ENCODE peak calls at places on chromosomes 5 and 9, in six cellular contexts. One of them, this sample, is unnamed. For H3K4me1, the result is how much of the 10 kb centered on the place peaks cover.

GRCh38 chr5:2110137-2110933 is 227.6 kb upstream of the IRX4 start:
- DNase-seq in left ventricle myocardium inferior: no peak
- DNase-seq in pancreas: no peak
- DNase-seq in transverse colon: no peak
- DNase-seq in gastrocnemius medialis: no peak
- DNase-seq in ovary: no peak
- DNase-seq in this sample: no peak

GRCh38 chr9:75850459-75851200 is 39.8 kb upstream of the PCSK5 start:
- DNase-seq in left ventricle myocardium inferior: no peak
- DNase-seq in pancreas: no peak
- DNase-seq in transverse colon: no peak
- DNase-seq in gastrocnemius medialis: no peak
- DNase-seq in ovary: no peak
- DNase-seq in this sample: no peak

GRCh38 chr9:18397076-18397475 is 76.9 kb upstream of the ADAMTSL1 start:
- DNase-seq in left ventricle myocardium inferior: no peak
- DNase-seq in pancreas: no peak
- DNase-seq in transverse colon: no peak
- DNase-seq in gastrocnemius medialis: no peak
- DNase-seq in ovary: no peak
- DNase-seq in this sample: no peak

GRCh38 chr9:129575818-129576217 is 45.1 kb downstream of the C9orf50 start:
- DNase-seq in left ventricle myocardium inferior: no peak
- DNase-seq in pancreas: no peak
- DNase-seq in transverse colon: no peak
- DNase-seq in gastrocnemius medialis: no peak
- DNase-seq in ovary: no peak
- DNase-seq in this sample: no peak

GRCh38 chr9:77750981-77751340 is 102.8 kb upstream of the GNA14 start:
- DNase-seq in left ventricle myocardium inferior: no peak
- DNase-seq in pancreas: no peak
- DNase-seq in transverse colon: no peak
- DNase-seq in gastrocnemius medialis: no peak
- DNase-seq in ovary: no peak
- DNase-seq in this sample: no peak

GRCh38 chr5:146667633-146668032 is 151.6 kb upstream of the GPR151 start:
- DNase-seq in left ventricle myocardium inferior: no peak
- DNase-seq in pancreas: no peak
- DNase-seq in transverse colon: no peak
- DNase-seq in gastrocnemius medialis: no peak
- DNase-seq in ovary: no peak
- DNase-seq in this sample: no peak

GRCh38 chr5:73946926-73947455 is 321.0 kb downstream of the ARHGEF28 start:
- DNase-seq in left ventricle myocardium inferior: no peak
- DNase-seq in pancreas: no peak
- DNase-seq in transverse colon: no peak
- DNase-seq in gastrocnemius medialis: no peak
- DNase-seq in ovary: no peak
- DNase-seq in this sample: no peak

GRCh38 chr9:75788006-75788634 is 102.4 kb upstream of the PCSK5 start:
- DNase-seq in left ventricle myocardium inferior: peak
- DNase-seq in pancreas: no peak
- DNase-seq in transverse colon: no peak
- DNase-seq in gastrocnemius medialis: no peak
- DNase-seq in ovary: peak
- DNase-seq in this sample: no peak

GRCh38 chr5:94830520-94830919 is 212.1 kb downstream of the SLF1 start:
- DNase-seq in left ventricle myocardium inferior: no peak
- DNase-seq in pancreas: no peak
- DNase-seq in transverse colon: no peak
- DNase-seq in gastrocnemius medialis: no peak
- DNase-seq in ovary: no peak
- DNase-seq in this sample: no peak

GRCh38 chr9:95092321-95093072 is 225.0 kb downstream of the FANCC start:
- DNase-seq in left ventricle myocardium inferior: no peak
- DNase-seq in pancreas: no peak
- DNase-seq in transverse colon: peak
- DNase-seq in gastrocnemius medialis: no peak
- DNase-seq in ovary: no peak
- DNase-seq in this sample: no peak

GRCh38 chr5:176530983-176531901 is 6.0 kb downstream of the RNF44 start:
- DNase-seq in left ventricle myocardium inferior: no peak
- DNase-seq in pancreas: no peak
- DNase-seq in transverse colon: no peak
- DNase-seq in gastrocnemius medialis: no peak
- DNase-seq in ovary: peak
- DNase-seq in this sample: no peak

GRCh38 chr9:14092344-14092743 is 221.6 kb downstream of the NFIB start:
- DNase-seq in left ventricle myocardium inferior: no peak
- DNase-seq in pancreas: no peak
- DNase-seq in transverse colon: no peak
- DNase-seq in gastrocnemius medialis: no peak
- DNase-seq in ovary: no peak
- DNase-seq in this sample: no peak

GRCh38 chr5:94693043-94693822 is 74.8 kb downstream of the SLF1 start:
- DNase-seq in left ventricle myocardium inferior: no peak
- DNase-seq in pancreas: no peak
- DNase-seq in transverse colon: no peak
- DNase-seq in gastrocnemius medialis: no peak
- DNase-seq in ovary: no peak
- DNase-seq in this sample: no peak

DNA sequence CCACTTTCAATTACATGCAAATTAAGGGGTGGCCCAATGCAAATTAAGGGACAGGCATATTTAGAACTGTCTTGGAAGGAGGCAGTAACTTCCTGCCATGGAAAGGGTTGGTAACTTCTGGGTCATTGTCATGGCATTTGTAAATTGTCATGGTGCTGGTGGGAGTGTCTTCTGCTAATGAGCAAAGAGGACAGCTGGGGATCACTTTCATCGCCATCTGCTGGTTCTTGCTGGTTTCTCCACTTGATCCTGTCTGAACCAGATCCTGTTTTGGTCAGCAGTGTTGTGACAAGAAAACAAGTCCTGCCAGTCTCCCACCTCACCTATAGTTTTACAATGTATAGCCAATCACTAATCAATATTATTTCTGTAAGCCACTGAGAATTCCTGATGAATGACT is 23.4 kb upstream of the UGT3A2 start:
- DNase-seq in left ventricle myocardium inferior: no peak
- DNase-seq in pancreas: no peak
- DNase-seq in transverse colon: no peak
- DNase-seq in gastrocnemius medialis: no peak
- DNase-seq in ovary: no peak
- DNase-seq in this sample: no peak
- TF ChIP-seq CTCF in left ventricle myocardium inferior: peak
- TF ChIP-seq CTCF in pancreas: no peak
- TF ChIP-seq CTCF in transverse colon: no peak
- TF ChIP-seq CTCF in gastrocnemius medialis: no peak
- TF ChIP-seq CTCF in ovary: no peak
- TF ChIP-seq CTCF in this sample: no peak

DNA sequence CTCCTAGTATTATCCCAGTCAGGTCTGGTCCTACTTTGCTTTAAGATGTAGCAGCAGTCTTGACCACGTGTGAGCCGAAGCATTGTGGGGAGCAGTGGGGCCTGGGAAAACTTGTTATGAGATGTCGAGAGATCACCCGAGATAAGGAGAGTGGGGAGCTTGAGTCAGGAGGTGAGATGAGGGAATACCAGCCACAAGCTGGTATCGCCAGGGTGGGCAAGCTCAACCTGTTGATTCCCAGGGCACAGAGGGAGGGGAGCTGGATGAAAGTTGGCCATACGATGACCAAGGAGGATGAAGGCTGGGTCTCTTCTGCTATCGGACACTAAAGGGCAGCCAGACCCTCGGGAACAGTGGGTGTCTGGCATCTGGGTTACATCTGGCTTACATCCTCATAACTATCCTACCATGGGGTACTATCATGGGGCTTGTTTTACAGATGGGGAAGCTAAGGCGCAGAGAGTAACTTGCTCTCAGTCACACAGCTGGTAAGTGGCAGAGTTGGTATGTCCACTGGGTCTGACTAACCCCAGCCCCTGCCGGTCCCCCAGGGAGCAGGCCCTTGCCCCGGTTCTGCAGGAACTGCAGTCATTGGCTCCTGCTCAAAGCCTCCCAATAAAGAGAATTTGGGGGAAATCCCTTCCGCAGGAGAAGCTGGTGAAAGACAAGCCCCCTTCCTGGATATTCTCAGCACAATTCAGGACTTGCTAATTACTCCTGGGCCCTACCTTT is 13.4 kb upstream of the TIFAB start:
- DNase-seq in left ventricle myocardium inferior: no peak
- DNase-seq in pancreas: no peak
- DNase-seq in transverse colon: no peak
- DNase-seq in gastrocnemius medialis: no peak
- DNase-seq in ovary: no peak
- DNase-seq in this sample: no peak
- H3K4me3 ChIP-seq in left ventricle myocardium inferior: no peak
- H3K4me3 ChIP-seq in pancreas: no peak
- H3K4me3 ChIP-seq in transverse colon: no peak
- H3K4me3 ChIP-seq in gastrocnemius medialis: no peak
- H3K4me3 ChIP-seq in ovary: no peak
- H3K4me3 ChIP-seq in this sample: no peak

GRCh38 chr5:14547660-14548059 is 33.9 kb upstream of the OTULINL start:
- DNase-seq in left ventricle myocardium inferior: no peak
- DNase-seq in pancreas: no peak
- DNase-seq in transverse colon: no peak
- DNase-seq in gastrocnemius medialis: no peak
- DNase-seq in ovary: no peak
- DNase-seq in this sample: no peak

GRCh38 chr5:14545890-14546289 is 35.7 kb upstream of the OTULINL start:
- DNase-seq in left ventricle myocardium inferior: no peak
- DNase-seq in pancreas: no peak
- DNase-seq in transverse colon: no peak
- DNase-seq in gastrocnemius medialis: no peak
- DNase-seq in ovary: no peak
- DNase-seq in this sample: no peak

GRCh38 chr5:14551211-14551610 is 30.4 kb upstream of the OTULINL start:
- DNase-seq in left ventricle myocardium inferior: no peak
- DNase-seq in pancreas: no peak
- DNase-seq in transverse colon: peak
- DNase-seq in gastrocnemius medialis: no peak
- DNase-seq in ovary: no peak
- DNase-seq in this sample: no peak

DNA sequence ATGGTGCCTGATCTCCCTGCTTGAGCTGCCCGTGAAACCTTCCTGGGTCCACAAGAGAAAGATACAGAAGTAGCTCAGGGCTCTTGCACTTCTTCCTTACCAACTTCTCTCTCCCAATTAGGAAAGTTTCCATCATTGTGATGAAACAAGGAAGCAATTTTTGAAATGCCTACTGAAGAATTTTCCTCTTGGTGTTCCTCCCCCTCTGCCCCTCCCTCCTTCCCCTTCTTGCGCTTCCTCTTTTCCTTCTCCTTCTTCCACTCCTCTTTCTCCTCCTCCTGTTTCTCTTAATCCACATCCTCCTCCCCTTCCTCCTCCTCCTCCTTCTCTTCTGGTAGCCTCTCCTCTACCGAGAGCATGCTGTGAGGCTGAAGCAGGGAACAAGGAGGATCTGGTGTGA is 36.3 kb upstream of the OTULINL start:
- DNase-seq in left ventricle myocardium inferior: no peak
- DNase-seq in pancreas: no peak
- DNase-seq in transverse colon: no peak
- DNase-seq in gastrocnemius medialis: no peak
- DNase-seq in ovary: no peak
- DNase-seq in this sample: no peak
- H3K4me1 ChIP-seq in left ventricle myocardium inferior: under half
- H3K4me1 ChIP-seq in pancreas: under half
- H3K4me1 ChIP-seq in transverse colon: under half
- H3K4me1 ChIP-seq in gastrocnemius medialis: under half
- H3K4me1 ChIP-seq in ovary: under half
- H3K4me1 ChIP-seq in this sample: under half

DNA sequence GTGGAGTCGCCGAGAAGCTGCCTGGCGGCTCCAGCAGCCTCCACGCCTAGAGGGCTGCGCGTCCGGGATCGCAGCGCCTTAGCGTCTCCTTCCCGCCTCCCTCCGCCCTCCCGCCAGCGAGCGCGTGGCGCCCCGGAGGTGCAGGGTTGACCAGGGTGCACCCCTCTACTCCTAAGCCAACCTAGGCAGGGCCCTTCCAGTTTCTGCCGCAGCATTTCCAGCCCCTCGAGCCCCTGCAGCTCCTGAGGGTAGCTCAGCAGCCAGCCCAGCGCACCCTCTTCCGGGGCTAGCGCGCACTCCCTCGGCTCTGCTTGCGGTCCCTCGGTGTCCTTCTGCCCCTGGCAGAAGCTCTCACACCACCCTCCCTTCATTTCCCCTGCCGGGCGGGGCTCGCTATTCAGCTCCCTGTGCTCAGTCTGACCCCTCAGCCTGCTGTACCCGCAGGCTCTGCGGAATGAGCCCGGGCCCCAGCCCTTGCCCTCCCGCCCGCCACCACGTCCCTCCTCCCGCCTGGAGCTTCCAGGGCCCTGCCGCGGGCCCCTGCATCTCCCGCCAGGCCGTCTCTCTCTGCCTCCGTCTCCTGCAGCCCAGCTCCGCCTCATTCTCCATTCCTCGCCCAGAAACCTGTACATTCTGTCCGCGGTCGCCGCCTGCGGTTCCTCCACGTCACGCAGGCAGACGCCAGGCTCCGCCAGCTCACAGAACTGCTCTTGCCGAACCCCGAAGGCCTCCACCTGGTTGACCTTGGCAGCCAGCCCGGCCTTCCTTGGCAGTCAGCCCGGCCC is 61.8 kb downstream of the SPATA31C2 start:
- DNase-seq in left ventricle myocardium inferior: peak
- DNase-seq in pancreas: peak
- DNase-seq in transverse colon: peak
- DNase-seq in gastrocnemius medialis: peak
- DNase-seq in ovary: peak
- DNase-seq in this sample: peak
- TF ChIP-seq CTCF in left ventricle myocardium inferior: peak
- TF ChIP-seq CTCF in pancreas: no peak
- TF ChIP-seq CTCF in transverse colon: peak
- TF ChIP-seq CTCF in gastrocnemius medialis: no peak
- TF ChIP-seq CTCF in ovary: peak
- TF ChIP-seq CTCF in this sample: no peak

DNA sequence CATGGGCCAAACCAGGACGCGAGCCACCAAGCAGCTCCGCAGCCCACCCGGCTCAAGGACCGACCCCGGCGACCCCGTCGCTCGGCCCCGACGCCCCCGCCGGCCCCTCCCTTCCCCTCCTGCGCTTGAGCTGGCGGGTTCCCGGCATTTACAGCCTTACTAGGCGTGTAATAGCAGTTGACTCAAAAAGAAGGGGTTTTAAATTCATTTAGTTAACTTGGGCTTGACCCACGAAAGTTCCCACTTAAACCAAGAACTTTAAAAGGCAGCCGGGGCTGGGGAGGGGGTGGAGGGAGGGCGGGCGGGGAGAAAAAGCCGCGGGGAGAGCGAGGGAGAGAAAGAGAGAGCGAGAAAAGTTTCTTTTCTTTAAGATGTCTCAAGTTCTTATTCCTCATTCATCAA is 636 bp downstream of the PRDM12 start:
- DNase-seq in left ventricle myocardium inferior: no peak
- DNase-seq in pancreas: no peak
- DNase-seq in transverse colon: no peak
- DNase-seq in gastrocnemius medialis: no peak
- DNase-seq in ovary: no peak
- DNase-seq in this sample: no peak
- H3K4me3 ChIP-seq in left ventricle myocardium inferior: peak
- H3K4me3 ChIP-seq in pancreas: no peak
- H3K4me3 ChIP-seq in transverse colon: no peak
- H3K4me3 ChIP-seq in gastrocnemius medialis: no peak
- H3K4me3 ChIP-seq in ovary: no peak
- H3K4me3 ChIP-seq in this sample: no peak

This sample was measured in CD8-positive, alpha-beta T cell.